ENCODE peak calls at places on chromosomes 2 and 18, in nine cellular contexts. M is NCI-H1105; H is stimulated activated CD8-positive, alpha-beta memory T cell treated with anti-CD3 and anti-CD28 coated beads, Interleukin-4, amount 100 ng/mL, for 1 hour; D is GM20000; Q is neural crest cell; Y is CMK; I is activated naive CD8-positive, alpha-beta T cell treated with anti-CD3 and anti-CD28 coated beads, Interleukin-2, amount 50 U/mL, for 24 hours; S is C1 segment of cervical spinal cord; J is stimulated activated naive CD8-positive, alpha-beta T cell treated with anti-CD3 and anti-CD28 coated beads, Interleukin-15, amount 100 ng/mL, for 72 hours. T is an unnamed sample.

GRCh38 chr18:22194151-22194598 is 24.8 kb downstream of the GATA6 start:
- DNase-seq in M (no peak), H (no peak), D (no peak), Q (no peak), Y (peak; percentile 50), I (no peak), S (no peak), J (no peak), T (no peak)

GRCh38 chr2:97849881-97850540 is 136.6 kb downstream of the ZAP70 start:
- DNase-seq in M (no peak), H (no peak), D (no peak), Q (no peak), Y (no peak), I (no peak), S (no peak), J (peak; percentile 34), T (no peak)

GRCh38 chr2:42001696-42002331 is 46.0 kb upstream of the PKDCC start:
- DNase-seq in M (no peak), H (no peak), D (no peak), Q (no peak), Y (no peak), I (no peak), S (no peak), J (no peak), T (no peak)

GRCh38 chr2:18546586-18546985 is 13.9 kb downstream of the RDH14 start:
- DNase-seq in M (peak; percentile 2), H (no peak), D (no peak), Q (no peak), Y (no peak), I (no peak), S (no peak), J (no peak), T (peak; percentile 88)

GRCh38 chr18:21073180-21073579 is 38.4 kb downstream of the ROCK1 start:
- DNase-seq in M (no peak), H (no peak), D (no peak), Q (no peak), Y (no peak), I (no peak), S (no peak), J (no peak), T (no peak)

GRCh38 chr2:220270506-220271070 is 643.2 kb downstream of the SLC4A3 start:
- DNase-seq in M (peak; percentile 68), H (no peak), D (no peak), Q (no peak), Y (no peak), I (no peak), S (no peak), J (no peak), T (no peak)

GRCh38 chr2:62724106-62724505 is 18.6 kb downstream of the EHBP1 start:
- DNase-seq in M (no peak), H (no peak), D (no peak), Q (no peak), Y (no peak), I (no peak), S (no peak), J (no peak), T (no peak)

GRCh38 chr2:38170098-38170497 is 94.1 kb upstream of the CYP1B1 start:
- DNase-seq in M (no peak), H (no peak), D (no peak), Q (no peak), Y (no peak), I (no peak), S (no peak), J (no peak), T (no peak)

GRCh38 chr2:19667536-19667949 is 234.2 kb downstream of the TTC32 start:
- DNase-seq in M (no peak), H (no peak), D (no peak), Q (no peak), Y (no peak), I (no peak), S (no peak), J (no peak), T (no peak)

GRCh38 chr2:23545391-23545790 is 160.4 kb downstream of the KLHL29 start:
- DNase-seq in M (no peak), H (no peak), D (no peak), Q (no peak), Y (no peak), I (no peak), S (no peak), J (no peak), T (no peak)

GRCh38 chr2:9610781-9611548 is 19.8 kb downstream of the YWHAQ start:
- DNase-seq in M (no peak), H (no peak), D (no peak), Q (no peak), Y (no peak), I (no peak), S (no peak), J (no peak), T (no peak)

GRCh38 chr2:166197446-166197845 is 69.6 kb upstream of the SCN1A start:
- DNase-seq in M (no peak), H (no peak), D (no peak), Q (no peak), Y (no peak), I (no peak), S (no peak), J (no peak), T (no peak)

GRCh38 chr2:189763908-189764661 is 1.5 kb upstream of the OSGEPL1 start:
- DNase-seq in M (no peak), H (no peak), D (no peak), Q (no peak), Y (no peak), I (no peak), S (no peak), J (no peak), T (no peak)

GRCh38 chr2:101253013-101253712 is 477 bp downstream of the CNOT11 start:
- DNase-seq in M (peak; percentile 33), H (peak; percentile 54), D (peak; percentile 79), Q (no peak), Y (peak; percentile 43), I (peak; percentile 69), S (no peak), J (peak; percentile 83), T (peak; percentile 22)

GRCh38 chr2:27571681-27572080 is 11.2 kb upstream of the ZNF512 start:
- DNase-seq in M (no peak), H (no peak), D (no peak), Q (no peak), Y (no peak), I (no peak), S (no peak), J (no peak), T (no peak)

GRCh38 chr2:235216901-235217300 is 265.1 kb downstream of the SH3BP4 start:
- DNase-seq in M (no peak), H (no peak), D (no peak), Q (no peak), Y (no peak), I (no peak), S (no peak), J (no peak), T (no peak)

GRCh38 chr2:641501-642430 is 35.4 kb downstream of the TMEM18 start:
- DNase-seq in M (no peak), H (no peak), D (no peak), Q (no peak), Y (no peak), I (no peak), S (no peak), J (no peak), T (no peak)

GRCh38 chr2:172970660-172971059 is 105.0 kb upstream of the MAP3K20 start:
- DNase-seq in M (no peak), H (peak; percentile 13), D (no peak), Q (no peak), Y (no peak), I (peak; percentile 56), S (no peak), J (peak; percentile 67), T (no peak)

GRCh38 chr2:181648478-181649155 is 8.3 kb downstream of the CERKL start:
- DNase-seq in M (no peak), H (no peak), D (no peak), Q (no peak), Y (no peak), I (no peak), S (no peak), J (no peak), T (no peak)

GRCh38 chr18:35513181-35513932 is 15.6 kb upstream of the INO80C start:
- DNase-seq in M (no peak), H (no peak), D (no peak), Q (no peak), Y (no peak), I (no peak), S (no peak), J (no peak), T (no peak)

GRCh38 chr2:145088733-145089132 is 568.8 kb upstream of the ZEB2 start:
- DNase-seq in M (no peak), H (no peak), D (no peak), Q (no peak), Y (no peak), I (no peak), S (no peak), J (no peak), T (no peak)

GRCh38 chr2:142008135-142008744 is 122.6 kb downstream of the LRP1B start:
- DNase-seq in M (no peak), H (no peak), D (no peak), Q (peak; percentile 7), Y (no peak), I (no peak), S (no peak), J (no peak), T (no peak)

GRCh38 chr2:241541564-241542277 is 16.8 kb upstream of the BOK start:
- DNase-seq in M (no peak), H (no peak), D (peak; percentile 50), Q (no peak), Y (no peak), I (no peak), S (no peak), J (no peak), T (no peak)

GRCh38 chr2:240326246-240326645 is 109.2 kb upstream of the GPC1 start:
- DNase-seq in M (no peak), H (no peak), D (no peak), Q (no peak), Y (no peak), I (no peak), S (no peak), J (no peak), T (no peak)

GRCh38 chr2:178324072-178324471 is 126.9 kb downstream of the PRKRA start:
- DNase-seq in M (no peak), H (no peak), D (no peak), Q (no peak), Y (no peak), I (no peak), S (no peak), J (no peak), T (no peak)

GRCh38 chr18:34397286-34397896 is 172.7 kb upstream of the NOL4 start:
- DNase-seq in M (no peak), H (no peak), D (no peak), Q (no peak), Y (no peak), I (no peak), S (no peak), J (no peak), T (peak; percentile 24)

GRCh38 chr2:76808776-76809175 is 713.4 kb downstream of the LRRTM4 start:
- DNase-seq in M (no peak), H (no peak), D (no peak), Q (no peak), Y (no peak), I (no peak), S (no peak), J (no peak), T (no peak)

GRCh38 chr2:234544659-234545611 is 48.1 kb upstream of the ARL4C start:
- DNase-seq in M (peak; percentile 67), H (peak; percentile 64), D (peak; percentile 75), Q (peak; percentile 82), Y (peak; percentile 7), I (peak; percentile 79), S (peak; percentile 13), J (peak; percentile 76), T (no peak)